ENCODE peak calls at places on chromosomes 4 and X, in ten cellular contexts. O is A549; G is HT-29; X is activated CD4-positive, alpha-beta T cell treated with anti-CD3 and anti-CD28 coated beads for 1 hour; I is amygdala; Z is GDM1; Q is hypothalamus; K is AG08396; R is posterior vena cava; F is NCI-H1694 treated with DMSO at 0.1 percent for 48 hours. T is an unnamed sample.

GRCh38 chr4:93912146-93912545 is 83.6 kb downstream of the ATOH1 start:
- DNase-seq in O (no peak), G (no peak), X (no peak), I (no peak), Z (no peak), Q (no peak), K (no peak), R (no peak), F (no peak), T (no peak)

GRCh38 chr4:26346203-26346620 is 25.4 kb downstream of the RBPJ start:
- DNase-seq in O (no peak), G (no peak), X (no peak), I (no peak), Z (no peak), Q (no peak), K (no peak), R (no peak), F (no peak), T (no peak)

GRCh38 chrX:106481341-106481740 is 130.4 kb upstream of the RADX start:
- DNase-seq in O (peak; percentile 48), G (peak; percentile 87), X (no peak), I (no peak), Z (peak; percentile 14), Q (peak; percentile 22), K (peak; percentile 50), R (no peak), F (peak; percentile 28), T (peak; percentile 4)

GRCh38 chr4:188780686-188781085 is 641.4 kb downstream of the TRIML1 start:
- DNase-seq in O (no peak), G (no peak), X (no peak), I (no peak), Z (no peak), Q (no peak), K (no peak), R (no peak), F (no peak), T (no peak)

GRCh38 chr4:164011791-164012190 is 517.3 kb downstream of the TMA16 start:
- DNase-seq in O (no peak), G (no peak), X (no peak), I (no peak), Z (no peak), Q (no peak), K (no peak), R (no peak), F (no peak), T (no peak)

GRCh38 chr4:79652232-79652631 is 244.2 kb upstream of the GK2 start:
- DNase-seq in O (no peak), G (peak; percentile 5), X (no peak), I (no peak), Z (no peak), Q (no peak), K (peak; percentile 6), R (no peak), F (no peak), T (no peak)

GRCh38 chr4:72631296-72631695 is 62.3 kb upstream of the ADAMTS3 start:
- DNase-seq in O (no peak), G (no peak), X (no peak), I (no peak), Z (no peak), Q (no peak), K (peak; percentile 51), R (peak; percentile 81), F (no peak), T (no peak)

GRCh38 chr4:97987019-97987648 is 156.1 kb downstream of the STPG2 start:
- DNase-seq in O (peak; percentile 24), G (peak; percentile 32), X (no peak), I (no peak), Z (no peak), Q (no peak), K (no peak), R (no peak), F (peak; percentile 6), T (no peak)

GRCh38 chr4:128776794-128777216 is 32.7 kb upstream of the JADE1 start:
- DNase-seq in O (peak; percentile 86), G (peak; percentile 9), X (no peak), I (no peak), Z (no peak), Q (no peak), K (peak; percentile 84), R (no peak), F (no peak), T (peak; percentile 46)

GRCh38 chr4:137705171-137705783 is 173.0 kb upstream of the PCDH18 start:
- DNase-seq in O (no peak), G (no peak), X (no peak), I (no peak), Z (no peak), Q (no peak), K (peak; percentile 55), R (no peak), F (no peak), T (no peak)

GRCh38 chrX:13487731-13488505 is 81.5 kb upstream of the EGFL6 start:
- DNase-seq in O (peak; percentile 82), G (peak; percentile 79), X (no peak), I (peak; percentile 0), Z (peak; percentile 18), Q (peak; percentile 7), K (peak; percentile 48), R (no peak), F (peak; percentile 45), T (no peak)

GRCh38 chrX:119101168-119101567 is 26.4 kb downstream of the KIAA1210 start:
- DNase-seq in O (no peak), G (no peak), X (no peak), I (no peak), Z (no peak), Q (no peak), K (no peak), R (no peak), F (no peak), T (no peak)

GRCh38 chr4:185682236-185682635 is 129.8 kb downstream of the SORBS2 start:
- DNase-seq in O (peak; percentile 5), G (no peak), X (no peak), I (no peak), Z (no peak), Q (no peak), K (peak; percentile 11), R (no peak), F (no peak), T (no peak)

GRCh38 chr4:105625214-105625613 is 72.8 kb downstream of the ARHGEF38 start:
- DNase-seq in O (no peak), G (no peak), X (no peak), I (no peak), Z (no peak), Q (no peak), K (no peak), R (no peak), F (no peak), T (no peak)

GRCh38 chrX:27555514-27555913 is 34.6 kb upstream of the DCAF8L2 start:
- DNase-seq in O (peak; percentile 21), G (peak; percentile 41), X (no peak), I (no peak), Z (no peak), Q (no peak), K (no peak), R (no peak), F (peak; percentile 10), T (no peak)